ENCODE peak calls at places on chromosome 2, in nine cellular contexts. J is foreskin fibroblast; N is heart right ventricle; P is HCT116; S is psoas muscle; L is HL-60; E is CD8-positive, alpha-beta memory T cell; H is pancreas; Z is testis. V is an unnamed sample.
A peak's percentile ranks its signal among the peaks of the same experiment; 100 is the strongest.

GRCh38 chr2:42367835-42368234 is 6.8 kb upstream of the COX7A2L start:
- DNase-seq in J (peak; percentile 50), N (no peak), P (no peak), S (no peak), L (no peak), E (no peak), H (no peak), Z (peak; percentile 48), V (no peak)

GRCh38 chr2:127762846-127763245 is 48.1 kb downstream of the WDR33 start:
- DNase-seq in J (no peak), N (no peak), P (no peak), S (no peak), L (no peak), E (no peak), H (no peak), Z (peak; percentile 65), V (no peak)

GRCh38 chr2:196390243-196391148 is 219.1 kb upstream of the STK17B start:
- DNase-seq in J (no peak), N (no peak), P (no peak), S (no peak), L (no peak), E (no peak), H (no peak), Z (no peak), V (no peak)

GRCh38 chr2:160293401-160293911 is 93.4 kb upstream of the ITGB6 start:
- DNase-seq in J (peak; percentile 93), N (no peak), P (no peak), S (peak; percentile 9), L (no peak), E (no peak), H (no peak), Z (no peak), V (no peak)

GRCh38 chr2:51510298-51510697 is 478.4 kb upstream of the NRXN1 start:
- DNase-seq in J (no peak), N (no peak), P (no peak), S (no peak), L (peak; percentile 9), E (no peak), H (no peak), Z (no peak), V (no peak)

GRCh38 chr2:99571609-99572344 is 82.0 kb upstream of the REV1 start:
- DNase-seq in J (no peak), N (no peak), P (no peak), S (no peak), L (no peak), E (no peak), H (no peak), Z (no peak), V (no peak)

GRCh38 chr2:174326880-174327558 is 7.7 kb upstream of the SP9 start:
- DNase-seq in J (no peak), N (no peak), P (no peak), S (no peak), L (no peak), E (no peak), H (no peak), Z (no peak), V (no peak)

GRCh38 chr2:121579326-121579725 is 48.6 kb downstream of the RNU4ATAC start:
- DNase-seq in J (no peak), N (no peak), P (no peak), S (no peak), L (no peak), E (no peak), H (no peak), Z (no peak), V (no peak)

GRCh38 chr2:224434618-224435017 is 32.7 kb upstream of the FAM124B start:
- DNase-seq in J (no peak), N (no peak), P (no peak), S (no peak), L (no peak), E (no peak), H (no peak), Z (no peak), V (no peak)

GRCh38 chr2:118244686-118245085 is 156.4 kb downstream of the INSIG2 start:
- DNase-seq in J (no peak), N (no peak), P (no peak), S (no peak), L (no peak), E (no peak), H (no peak), Z (no peak), V (no peak)

GRCh38 chr2:234633581-234634230 is 136.8 kb upstream of the ARL4C start:
- DNase-seq in J (no peak), N (no peak), P (no peak), S (no peak), L (no peak), E (no peak), H (no peak), Z (no peak), V (no peak)

GRCh38 chr2:232336241-232336736 is 42.3 kb upstream of the ALPP start:
- DNase-seq in J (no peak), N (no peak), P (no peak), S (no peak), L (no peak), E (no peak), H (no peak), Z (peak; percentile 10), V (peak; percentile 34)

GRCh38 chr2:70647873-70648481 is 94.4 kb upstream of the TGFA start:
- DNase-seq in J (peak; percentile 34), N (peak; percentile 59), P (peak; percentile 55), S (peak; percentile 47), L (peak; percentile 68), E (peak; percentile 41), H (peak; percentile 44), Z (peak; percentile 78), V (no peak)

GRCh38 chr2:168620554-168620953 is 164.5 kb downstream of the CERS6 start:
- DNase-seq in J (no peak), N (no peak), P (no peak), S (no peak), L (no peak), E (no peak), H (no peak), Z (no peak), V (no peak)

GRCh38 chr2:168622559-168622958 is 166.5 kb downstream of the CERS6 start:
- DNase-seq in J (no peak), N (no peak), P (no peak), S (no peak), L (no peak), E (no peak), H (no peak), Z (no peak), V (no peak)

GRCh38 chr2:168626610-168627009 is 170.5 kb downstream of the CERS6 start:
- DNase-seq in J (no peak), N (no peak), P (no peak), S (no peak), L (no peak), E (no peak), H (no peak), Z (no peak), V (no peak)

GRCh38 chr2:168626096-168626495 is 170.0 kb downstream of the CERS6 start:
- DNase-seq in J (no peak), N (no peak), P (no peak), S (no peak), L (peak; percentile 45), E (no peak), H (no peak), Z (no peak), V (no peak)

DNA sequence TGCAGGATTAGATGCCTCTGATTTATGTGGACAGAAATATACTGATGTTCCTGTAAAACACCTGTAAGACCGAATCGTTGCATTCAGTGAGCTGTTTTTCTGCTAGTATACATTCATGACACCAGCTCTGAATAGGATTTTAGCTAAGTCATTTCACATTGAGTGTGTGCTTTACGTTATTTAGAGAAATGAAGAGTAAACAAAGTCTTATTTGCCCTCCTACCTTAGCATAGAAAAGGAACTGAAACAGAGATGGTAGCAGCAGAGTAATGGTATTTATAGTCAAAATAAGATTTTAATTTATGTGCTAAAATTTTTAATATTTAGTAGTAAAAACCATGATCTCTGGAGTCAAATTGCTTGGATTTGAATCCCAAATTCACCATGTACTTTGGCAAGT is 168.0 kb downstream of the CERS6 start:
- DNase-seq in J (no peak), N (no peak), P (no peak), S (no peak), L (no peak), E (no peak), H (no peak), Z (no peak), V (no peak)
- H3K4me3 ChIP-seq in J (no peak overlapping the region), N (no peak overlapping the region), P (no peak overlapping the region), S (no peak overlapping the region), L (no peak overlapping the region), E (no peak overlapping the region), H (no peak overlapping the region), Z (no peak overlapping the region), V (no peak overlapping the region)

DNA sequence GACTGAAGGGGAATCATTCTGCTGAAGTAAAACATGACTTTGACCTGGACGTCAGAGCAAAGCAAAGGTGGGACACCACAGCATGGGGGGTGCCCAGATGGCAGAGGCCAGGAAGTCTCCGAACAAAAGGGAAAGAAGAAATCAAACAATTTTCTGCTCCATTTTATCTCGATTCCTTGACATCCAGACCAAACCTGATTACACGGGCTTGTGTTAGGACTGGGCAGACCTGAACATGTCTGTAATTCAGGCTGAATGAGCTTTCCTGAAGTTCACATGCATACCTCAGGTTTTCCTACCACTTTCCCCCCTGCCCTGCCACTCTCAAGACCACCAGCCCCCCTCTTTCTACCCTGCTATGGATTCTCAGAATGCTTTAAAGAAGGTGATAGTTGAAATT is 44.8 kb upstream of the MEIS1 start:
- DNase-seq in J (no peak), N (no peak), P (no peak), S (no peak), L (no peak), E (no peak), H (no peak), Z (no peak), V (no peak)
- H3K4me3 ChIP-seq in J (no peak overlapping the region), N (no peak overlapping the region), P (no peak overlapping the region), S (no peak overlapping the region), L (no peak overlapping the region), E (no peak overlapping the region), H (no peak overlapping the region), Z (no peak overlapping the region), V (no peak overlapping the region)

GRCh38 chr2:240831594-240832204 is 11.7 kb upstream of the KIF1A start:
- DNase-seq in J (no peak), N (no peak), P (no peak), S (no peak), L (no peak), E (no peak), H (no peak), Z (peak; percentile 25), V (peak; percentile 25)
- H3K4me3 ChIP-seq in J (peak overlapping the region; percentile 9), N (peak overlapping the region; percentile 20), P (peak overlapping the region; percentile 29), S (peak overlapping the region; percentile 42), L (no peak overlapping the region), E (peak overlapping the region; percentile 62), H (peak overlapping the region; percentile 32), Z (peak overlapping the region; percentile 32), V (peak overlapping the region; percentile 39)

DNA sequence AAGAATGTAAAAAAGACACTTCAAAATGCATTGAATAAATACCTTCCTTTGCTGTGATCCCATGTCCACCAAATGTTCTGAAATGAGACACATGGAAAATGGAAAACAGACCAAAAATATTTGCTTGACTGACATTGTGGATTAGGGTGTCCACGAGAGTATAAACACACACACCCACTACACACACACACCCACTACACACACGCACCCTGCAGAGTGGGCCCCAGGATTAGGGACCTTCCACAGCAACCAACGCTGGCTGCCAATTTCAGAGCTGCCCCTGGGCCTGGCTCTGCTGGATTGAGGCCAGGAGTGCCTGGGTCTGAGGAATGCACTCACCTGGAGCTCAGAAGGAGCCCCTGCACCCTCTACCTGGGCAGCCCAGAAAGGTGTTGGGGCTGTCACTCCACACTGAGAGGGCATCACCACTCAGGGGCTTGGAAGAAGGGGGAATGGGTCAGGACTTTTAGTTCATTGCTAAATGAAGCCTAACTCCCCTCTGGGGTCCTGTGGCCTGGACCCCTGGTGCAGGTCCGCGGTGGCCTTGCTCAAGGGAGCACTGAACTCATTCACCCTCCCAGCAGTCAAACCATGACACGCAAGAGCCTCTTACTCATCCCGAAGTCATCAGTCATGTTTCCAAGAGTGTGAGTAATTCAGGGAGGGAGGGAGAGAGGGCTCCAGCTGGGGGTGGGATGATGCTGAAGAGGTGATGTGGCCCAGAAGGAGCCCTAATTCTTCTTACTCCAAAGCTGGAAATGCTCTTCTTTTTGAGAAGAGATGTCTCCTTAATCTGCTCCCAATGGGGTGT is 50.2 kb upstream of the PLB1 start:
- DNase-seq in J (peak; percentile 96), N (no peak), P (peak; percentile 77), S (peak; percentile 40), L (no peak), E (no peak), H (no peak), Z (no peak), V (peak; percentile 48)
- H3K4me3 ChIP-seq in J (no peak overlapping the region), N (no peak overlapping the region), P (no peak overlapping the region), S (no peak overlapping the region), L (no peak overlapping the region), E (no peak overlapping the region), H (no peak overlapping the region), Z (no peak overlapping the region), V (no peak overlapping the region)